ENCODE peak calls at places on chromosomes 6 and 20, in six cellular contexts. R is endothelial cell; Z is adrenal gland; A is CD8-positive, alpha-beta T cell; J is tibial artery; I is GM13976. L is an unnamed sample.

GRCh38 chr6:50128420-50129005 is 78.8 kb upstream of the DEFB112 start:
- DNase-seq in Z (no peak), A (no peak), I (peak; percentile 16), R (no peak), J (no peak), L (no peak)

GRCh38 chr6:150456902-150457643 is 88.3 kb downstream of the IYD start:
- DNase-seq in J (no peak), Z (no peak), A (no peak), I (no peak), R (no peak), L (no peak)

GRCh38 chr6:161727063-161727462 is 453.2 kb upstream of the AGPAT4 start:
- DNase-seq in R (no peak), J (no peak), A (no peak), I (no peak), Z (no peak), L (no peak)

GRCh38 chr20:34500823-34501222 is 15.4 kb upstream of the DYNLRB1 start:
- DNase-seq in I (no peak), R (no peak), J (no peak), A (no peak), Z (no peak), L (no peak)

GRCh38 chr20:38304845-38305447 is 990 bp downstream of the BPI start:
- DNase-seq in R (peak; percentile 56), J (no peak), A (no peak), I (peak; percentile 60), Z (peak; percentile 24), L (no peak)

GRCh38 chr20:64038579-64039292 is 2.8 kb downstream of the C20orf204 start:
- DNase-seq in I (peak; percentile 88), J (peak; percentile 55), A (peak; percentile 75), R (peak; percentile 98), Z (peak; percentile 67), L (no peak)

GRCh38 chr6:136753624-136754023 is 38.7 kb downstream of the MAP3K5 start:
- DNase-seq in I (no peak), J (no peak), R (no peak), A (peak; percentile 47), Z (no peak), L (no peak)

GRCh38 chr6:135739288-135739687 is 112.2 kb upstream of the PDE7B start:
- DNase-seq in I (no peak), A (no peak), R (no peak), J (no peak), Z (no peak), L (no peak)

GRCh38 chr6:158938811-158939254 is 61.2 kb downstream of the RSPH3 start:
- DNase-seq in J (no peak), A (no peak), Z (no peak), R (no peak), I (no peak), L (no peak)

GRCh38 chr6:156988276-156989158 is 211.3 kb downstream of the ARID1B start:
- DNase-seq in A (no peak), J (no peak), Z (no peak), I (peak; percentile 49), R (no peak), L (no peak)

GRCh38 chr20:50992733-50993457 is 30.0 kb downstream of the KCNG1 start:
- DNase-seq in R (peak; percentile 72), A (no peak), I (peak; percentile 65), Z (no peak), J (no peak), L (no peak)

GRCh38 chr20:34249291-34249690 is 8.1 kb downstream of the ASIP start:
- DNase-seq in Z (no peak), I (peak; percentile 54), R (no peak), J (no peak), A (no peak), L (no peak)

GRCh38 chr6:151690768-151691562 is 116.5 kb upstream of the ESR1 start:
- DNase-seq in R (no peak), J (no peak), Z (no peak), I (no peak), A (no peak), L (no peak)

GRCh38 chr6:109296305-109296915 is 85.9 kb downstream of the CD164 start:
- DNase-seq in R (no peak), J (no peak), I (no peak), Z (no peak), A (no peak), L (no peak)

GRCh38 chr6:120671519-120671918 is 662.8 kb downstream of the TBC1D32 start:
- DNase-seq in J (no peak), I (no peak), R (peak; percentile 11), Z (no peak), A (no peak), L (no peak)

GRCh38 chr20:61951695-61952533 is 113.8 kb downstream of the TAF4 start:
- DNase-seq in I (no peak), J (no peak), A (no peak), R (peak; percentile 79), Z (no peak), L (no peak)

GRCh38 chr20:20003088-20003954 is 13.8 kb upstream of the NAA20 start:
- DNase-seq in R (no peak), J (peak; percentile 60), I (peak; percentile 49), A (no peak), Z (peak; percentile 39), L (no peak)

GRCh38 chr6:13531956-13532355 is 42.4 kb upstream of the SIRT5 start:
- DNase-seq in I (no peak), J (no peak), R (no peak), A (no peak), Z (no peak), L (no peak)

GRCh38 chr6:27894839-27895762 is 17.1 kb downstream of the OR2B2 start:
- DNase-seq in A (peak; percentile 43), Z (peak; percentile 74), J (peak; percentile 52), R (peak; percentile 43), I (no peak), L (no peak)

GRCh38 chr20:51712501-51713212 is 55.5 kb downstream of the ATP9A start:
- DNase-seq in R (peak; percentile 31), I (no peak), J (no peak), Z (peak; percentile 51), A (no peak), L (no peak)

GRCh38 chr6:137799950-137800568 is 67.0 kb upstream of the TNFAIP3 start:
- DNase-seq in A (peak; percentile 40), R (no peak), Z (peak; percentile 63), J (peak; percentile 49), I (peak; percentile 55), L (no peak)

GRCh38 chr6:4914412-4915159 is 89.3 kb downstream of the RPP40 start:
- DNase-seq in Z (no peak), I (no peak), J (no peak), A (no peak), R (no peak), L (no peak)

GRCh38 chr6:114404339-114404955 is 61.6 kb upstream of the HS3ST5 start:
- DNase-seq in I (no peak), R (no peak), A (no peak), Z (no peak), J (no peak), L (no peak)

GRCh38 chr20:61300741-61301140 is 48.7 kb downstream of the CDH4 start:
- DNase-seq in J (no peak), A (no peak), I (no peak), R (no peak), Z (no peak), L (no peak)

GRCh38 chr6:170111141-170111664 is 179.7 kb downstream of the DLL1 start:
- DNase-seq in A (no peak), J (peak; percentile 7), Z (no peak), R (no peak), I (no peak), L (no peak)

GRCh38 chr6:11143394-11144371 is 32.2 kb upstream of the ERVFRD-1 start:
- DNase-seq in J (peak; percentile 84), I (no peak), Z (peak; percentile 93), A (no peak), R (no peak), L (peak; percentile 82)

GRCh38 chr6:112180095-112180820 is 74.1 kb downstream of the LAMA4 start:
- DNase-seq in A (peak; percentile 18), R (peak; percentile 61), Z (peak; percentile 48), J (no peak), I (peak; percentile 61), L (no peak)

DNA sequence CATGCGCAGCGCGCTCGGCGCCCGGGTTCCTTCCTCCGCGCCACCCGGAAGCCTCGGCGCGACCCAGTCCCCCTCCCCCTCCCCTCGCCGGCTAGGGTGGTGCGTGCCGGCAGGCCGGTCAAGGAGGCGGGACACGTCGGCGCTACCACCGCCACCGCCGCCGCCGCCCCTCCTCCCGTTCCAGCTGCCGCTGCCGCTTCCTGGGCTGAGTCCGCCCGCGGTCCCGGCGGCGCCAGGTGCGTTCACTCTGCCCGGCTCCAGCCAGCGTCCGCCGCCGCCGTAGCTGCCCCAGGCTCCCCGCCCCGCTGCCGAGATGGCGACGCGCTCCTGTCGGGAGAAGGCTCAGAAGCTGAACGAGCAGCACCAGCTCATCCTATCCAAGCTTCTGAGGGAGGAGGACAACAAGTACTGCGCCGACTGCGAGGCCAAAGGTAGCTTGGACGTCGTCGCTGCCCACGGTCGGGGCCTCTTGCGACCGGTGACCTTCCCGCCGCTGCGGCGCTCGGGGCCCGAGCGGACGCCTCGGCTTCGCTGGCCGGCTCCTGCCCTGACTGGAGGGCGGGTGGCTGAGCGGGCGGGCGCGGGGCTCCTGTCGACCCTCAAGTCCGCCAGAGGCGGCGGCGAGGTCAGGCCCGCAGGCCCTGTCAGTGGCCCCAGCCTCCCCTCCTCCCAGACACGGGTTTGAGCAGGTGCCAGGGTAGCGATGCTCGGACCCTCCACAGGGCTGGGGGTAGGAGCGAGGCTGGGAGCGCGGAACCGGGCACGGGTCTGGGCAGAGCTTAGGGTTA is at the start of gene SMAP1:
- DNase-seq in J (peak; percentile 88), R (peak; percentile 92), A (peak; percentile 92), I (peak; percentile 96), Z (peak; percentile 96), L (peak; percentile 71)
- TF ChIP-seq CTCF in J (no peak), R (no peak), A (no peak), I (no peak), Z (no peak), L (no peak)

DNA sequence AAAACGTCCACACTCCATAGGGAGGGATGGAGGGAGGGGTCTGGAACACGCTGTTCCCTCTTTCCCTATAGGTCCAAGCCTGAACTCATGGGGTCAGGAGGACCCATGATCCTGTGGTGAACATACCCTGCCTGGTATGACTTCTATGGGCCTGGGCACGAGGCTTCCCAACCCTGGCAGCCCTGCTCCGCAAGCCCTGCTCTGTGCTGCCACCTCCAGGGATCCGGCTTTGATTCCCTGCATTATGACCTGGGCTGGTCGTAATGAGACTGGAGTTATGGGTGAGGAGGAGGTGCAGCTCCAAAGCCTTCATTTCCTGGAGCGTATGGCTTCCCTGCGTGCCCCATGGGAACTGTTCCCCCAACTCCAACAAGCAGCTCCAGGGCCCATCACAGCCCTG is 54.9 kb downstream of the CDH22 start:
- DNase-seq in R (peak; percentile 22), J (no peak), I (no peak), A (no peak), Z (peak; percentile 15), L (no peak)
- TF ChIP-seq CTCF in R (no peak), J (no peak), I (no peak), A (no peak), Z (no peak), L (no peak)

GRCh38 chr20:46699651-46700359 is 9.6 kb upstream of the SLC2A10 start:
- DNase-seq in J (no peak), I (no peak), A (no peak), Z (no peak), R (no peak), L (no peak)
- TF ChIP-seq CTCF in J (no peak), I (peak; percentile 17), A (no peak), Z (no peak), R (no peak), L (no peak)

GRCh38 chr20:49786671-49787370 is 25.8 kb upstream of the SLC9A8 start:
- DNase-seq in J (no peak), I (no peak), A (no peak), Z (no peak), R (no peak), L (no peak)
- TF ChIP-seq CTCF in J (no peak), I (no peak), A (no peak), Z (peak; percentile 10), R (peak; percentile 51), L (no peak)